ENCODE peak calls at places on chromosomes 3 and 15, in four cellular contexts. D is heart left ventricle; E is thoracic aorta; S is CD8-positive, alpha-beta memory T cell. Z is an unnamed sample.
A peak's percentile ranks its signal among the peaks of the same experiment; 100 is the strongest.

GRCh38 chr3:127254730-127255129 is 33.1 kb downstream of the PRR20G start:
- DNase-seq in S (no peak), D (no peak), E (no peak), Z (peak; percentile 85)

GRCh38 chr3:122233109-122233952 is 49.9 kb downstream of the CASR start:
- DNase-seq in E (no peak), S (no peak), D (peak; percentile 13), Z (no peak)

GRCh38 chr3:124221286-124221821 is 229.4 kb upstream of the ROPN1 start:
- DNase-seq in E (no peak), D (no peak), S (no peak), Z (peak; percentile 70)

GRCh38 chr3:25173610-25174009 is 254.5 kb upstream of the RARB start:
- DNase-seq in E (no peak), D (no peak), S (no peak), Z (no peak)

GRCh38 chr3:159824341-159824740 is 164.3 kb upstream of the IL12A start:
- DNase-seq in S (no peak), D (no peak), E (no peak), Z (no peak)

GRCh38 chr3:177410734-177411133 is 213.5 kb upstream of the TBL1XR1 start:
- DNase-seq in E (no peak), S (no peak), D (no peak), Z (no peak)

GRCh38 chr3:62538706-62539356 is 165.5 kb upstream of the FEZF2 start:
- DNase-seq in D (no peak), S (no peak), E (no peak), Z (peak; percentile 24)

GRCh38 chr15:33154366-33155166 is 39.9 kb downstream of the FMN1 start:
- DNase-seq in S (no peak), E (no peak), D (peak; percentile 27), Z (no peak)

GRCh38 chr3:193805448-193805847 is 212.4 kb downstream of the OPA1 start:
- DNase-seq in S (no peak), E (no peak), D (peak; percentile 87), Z (no peak)

DNA sequence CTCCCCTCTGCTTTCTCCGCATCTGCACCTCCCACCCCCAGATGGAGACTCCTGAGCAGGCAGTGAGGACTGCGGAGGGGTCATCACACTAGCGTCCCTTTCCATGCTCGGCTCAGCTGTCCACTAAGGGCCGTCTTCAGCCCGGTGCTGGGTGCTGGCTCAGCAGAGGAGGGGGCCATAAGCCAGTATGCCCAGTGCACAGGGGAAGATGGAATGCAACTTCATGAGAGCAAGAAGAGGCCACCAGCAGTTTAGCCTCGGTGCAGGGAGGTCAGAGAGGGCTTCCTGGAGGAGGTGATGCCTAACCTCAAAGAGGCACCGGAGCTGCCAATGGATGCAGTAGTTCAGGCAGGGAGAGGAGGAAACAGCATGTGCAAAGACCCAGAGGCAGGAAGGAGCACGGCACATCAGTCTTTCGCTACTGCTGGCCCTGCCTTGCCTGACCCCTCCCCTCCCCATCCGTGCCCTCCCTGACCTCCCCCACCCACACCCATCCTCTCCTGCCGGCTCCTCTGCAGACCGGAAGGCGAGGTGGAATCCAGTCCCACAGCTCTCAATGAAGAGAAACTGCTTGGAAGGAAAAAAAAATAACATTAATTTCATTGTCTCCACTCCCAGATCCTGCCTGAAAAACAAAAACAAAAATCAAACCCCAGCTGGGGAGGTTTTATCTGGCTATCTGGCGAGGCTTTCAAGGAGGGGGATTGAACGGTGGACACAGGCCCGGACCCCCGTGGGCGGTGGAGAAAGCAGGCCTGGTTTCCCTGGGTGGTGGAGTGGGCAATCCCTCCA is 15.3 kb upstream of the PLXND1 start:
- DNase-seq in E (no peak), D (peak; percentile 72), S (no peak), Z (no peak)
- H3K27ac ChIP-seq in E (peak overlapping the region; percentile 98), D (peak overlapping the region; percentile 96), S (no peak overlapping the region), Z (peak overlapping the region; percentile 91)

DNA sequence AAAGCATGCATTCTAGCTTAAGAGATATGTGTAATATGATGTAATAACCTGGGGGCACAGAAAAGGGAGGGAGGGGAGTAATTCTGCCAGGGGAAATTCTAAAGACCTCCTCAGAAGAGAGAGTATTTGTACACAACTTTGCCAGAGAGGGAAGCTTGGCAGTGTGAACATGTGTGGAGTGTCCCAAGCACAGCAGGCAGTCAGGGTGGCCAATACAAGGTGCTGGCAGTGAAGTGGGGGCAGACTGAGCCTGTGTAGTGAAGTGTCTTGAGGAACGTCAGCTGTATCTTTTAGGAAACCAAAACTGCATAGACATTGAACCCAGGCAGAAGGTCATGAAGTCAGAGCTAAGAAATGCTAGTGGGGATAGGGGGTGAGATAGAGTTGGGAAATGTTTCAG is 29.7 kb upstream of the TMEM42 start:
- DNase-seq in E (no peak), S (no peak), D (no peak), Z (no peak)
- H3K36me3 ChIP-seq in E (no peaks in the 10 kb centered on the region), S (no peaks in the 10 kb centered on the region), D (no peaks in the 10 kb centered on the region), Z (no peaks in the 10 kb centered on the region)

DNA sequence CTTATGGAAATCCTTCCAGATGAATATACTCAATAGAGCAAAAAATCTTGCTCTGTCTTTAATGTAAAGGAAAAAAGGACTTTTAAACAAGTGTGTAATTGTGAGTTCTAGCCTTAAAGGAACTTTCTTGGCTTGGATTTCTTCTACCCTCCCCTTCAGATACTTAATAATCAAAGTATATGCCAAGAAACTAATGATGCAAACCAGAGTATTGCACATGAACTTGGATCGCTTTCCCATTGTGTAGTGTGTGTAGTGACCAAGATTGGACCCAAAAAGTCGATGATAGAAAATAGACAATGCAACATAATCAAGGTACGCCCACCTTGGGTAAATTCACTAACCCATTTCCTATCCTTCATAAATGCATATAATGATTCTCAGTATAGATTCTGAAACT is 123.9 kb downstream of the TIGIT start:
- DNase-seq in E (no peak), S (no peak), D (no peak), Z (no peak)
- H3K27ac ChIP-seq in E (no peak overlapping the region), S (no peak overlapping the region), D (peak overlapping the region; percentile 17), Z (peak overlapping the region; percentile 55)

GRCh38 chr15:37084602-37085001 is 15.7 kb downstream of the MEIS2 start:
- DNase-seq in E (no peak), D (no peak), S (no peak), Z (no peak)

GRCh38 chr15:37088436-37088835 is 11.9 kb downstream of the MEIS2 start:
- DNase-seq in D (no peak), E (no peak), S (no peak), Z (no peak)

GRCh38 chr15:37086120-37086519 is 14.2 kb downstream of the MEIS2 start:
- DNase-seq in S (no peak), E (no peak), D (no peak), Z (no peak)

GRCh38 chr15:37087050-37087691 is 13.2 kb downstream of the MEIS2 start:
- DNase-seq in S (no peak), D (no peak), E (no peak), Z (no peak)

DNA sequence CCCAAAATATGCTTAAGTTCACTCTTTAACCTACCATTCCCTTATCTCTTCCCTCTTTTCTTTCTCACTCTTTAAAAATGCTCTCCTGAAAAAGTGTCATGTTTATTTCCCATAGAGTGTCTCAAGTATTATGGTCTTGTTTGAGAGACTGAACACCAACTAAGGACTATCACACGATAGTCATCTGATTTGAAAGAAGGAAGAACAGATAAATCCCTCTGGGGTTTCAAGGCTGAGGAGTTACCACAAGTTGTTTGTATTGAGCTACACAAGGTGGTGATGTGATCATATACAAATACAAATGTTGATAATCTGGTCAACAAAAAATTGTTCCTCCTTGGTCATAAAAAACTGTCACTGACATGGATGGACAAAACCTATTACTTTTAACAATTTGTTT is 13.8 kb downstream of the MEIS2 start:
- DNase-seq in S (no peak), E (no peak), D (no peak), Z (no peak)
- H3K36me3 ChIP-seq in S (no peaks in the 10 kb centered on the region), E (peaks cover 8% of the 10 kb centered on the region), D (peaks cover 72% of the 10 kb centered on the region), Z (peaks cover 16% of the 10 kb centered on the region)

GRCh38 chr15:77633913-77634265 is 1.2 kb upstream of the LINGO1 start:
- DNase-seq in D (no peak), E (no peak), S (no peak), Z (no peak)
- H3K27ac ChIP-seq in D (no peak overlapping the region), E (no peak overlapping the region), S (no peak overlapping the region), Z (no peak overlapping the region)

DNA sequence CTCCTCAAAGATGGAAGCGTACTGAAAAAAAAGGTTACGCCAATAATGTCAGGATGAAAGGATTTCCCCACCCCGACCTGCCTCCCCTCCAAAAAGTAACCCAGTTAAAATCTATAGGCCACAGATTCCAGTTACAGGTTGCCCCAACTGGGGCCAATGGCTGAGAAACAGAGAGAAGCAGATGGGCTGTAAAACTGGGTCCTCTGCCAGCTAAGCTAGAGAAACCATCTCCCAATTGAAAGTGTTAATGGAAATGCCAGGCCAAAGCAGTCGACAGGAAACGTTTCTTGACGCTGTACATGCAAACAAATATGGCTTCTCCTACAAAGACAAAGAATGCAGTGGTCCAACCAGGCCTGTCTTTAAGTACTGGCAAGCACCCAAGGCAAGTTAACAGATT is 71.3 kb downstream of the MAGI1 start:
- DNase-seq in E (no peak), D (no peak), S (no peak), Z (no peak)
- H3K36me3 ChIP-seq in E (no peaks in the 10 kb centered on the region), D (no peaks in the 10 kb centered on the region), S (no peaks in the 10 kb centered on the region), Z (no peaks in the 10 kb centered on the region)

GRCh38 chr15:99985878-99986277 is 252.6 kb upstream of the LYSMD4 start:
- DNase-seq in S (no peak), D (no peak), E (no peak), Z (no peak)
- H3K27ac ChIP-seq in S (no peak overlapping the region), D (no peak overlapping the region), E (no peak overlapping the region), Z (no peak overlapping the region)

DNA sequence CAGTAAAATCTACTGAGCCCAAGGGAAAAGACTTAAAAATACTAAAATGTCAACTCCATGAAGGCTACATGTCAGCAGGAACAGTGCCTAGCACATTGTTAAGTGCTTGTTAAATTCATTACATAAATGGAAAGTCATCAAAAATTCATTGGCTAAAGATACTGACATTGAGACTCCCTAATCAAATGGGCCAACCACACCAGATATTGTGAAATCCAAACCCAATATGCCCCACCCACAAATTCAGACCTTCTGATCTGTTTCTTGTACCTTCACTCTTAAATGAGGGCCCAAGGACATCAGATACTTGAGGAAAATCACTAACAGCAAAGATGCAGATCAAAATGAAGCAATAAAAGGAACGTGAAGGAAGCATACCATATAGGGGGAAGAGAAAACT is 20.7 kb downstream of the MRPS22 start:
- DNase-seq in E (no peak), S (no peak), D (no peak), Z (no peak)
- H3K36me3 ChIP-seq in E (peaks cover 72% of the 10 kb centered on the region), S (peaks cover 74% of the 10 kb centered on the region), D (peaks cover 100% of the 10 kb centered on the region), Z (peaks cover 98% of the 10 kb centered on the region)

DNA sequence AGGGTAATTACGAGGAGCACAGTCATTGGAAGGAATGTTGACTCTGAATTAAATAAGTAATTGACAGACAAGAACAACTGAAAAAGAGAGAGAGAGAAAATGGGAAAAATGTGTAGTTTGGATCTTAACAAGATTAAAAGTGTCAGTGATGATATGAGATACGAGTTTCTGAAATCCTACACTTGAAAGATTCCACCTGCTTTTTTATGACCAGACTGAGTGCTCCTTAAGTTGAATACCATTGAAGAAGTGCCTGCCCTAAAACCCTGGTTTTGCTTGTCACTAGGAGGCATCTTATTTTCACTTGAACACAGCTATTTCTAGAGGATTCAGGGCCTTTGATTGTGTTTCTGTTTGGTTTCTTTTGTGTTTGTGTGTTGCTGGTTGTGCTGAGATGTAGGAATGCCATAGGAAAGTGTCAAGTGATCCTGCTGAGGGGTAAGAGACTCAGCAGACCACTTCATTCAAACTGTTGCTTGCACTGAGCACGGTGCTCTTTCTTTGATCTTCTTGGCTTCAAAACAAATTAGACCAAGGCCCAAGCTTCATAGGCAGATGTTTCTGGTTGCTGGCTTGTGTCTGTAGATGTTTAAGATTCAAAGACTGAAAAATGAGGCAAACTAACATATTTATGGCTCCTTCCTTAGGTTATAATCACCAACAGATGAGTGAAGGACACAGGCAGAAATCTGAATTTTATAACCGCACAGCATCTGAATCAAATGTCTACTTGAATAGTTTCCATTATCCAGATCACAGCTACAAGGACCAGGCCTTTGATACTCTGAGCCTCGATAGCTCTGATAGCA is 17.2 kb upstream of the ABHD10 start:
- DNase-seq in D (no peak), S (no peak), E (no peak), Z (no peak)
- H3K27ac ChIP-seq in D (no peak overlapping the region), S (no peak overlapping the region), E (no peak overlapping the region), Z (no peak overlapping the region)

Z was measured in esophagus muscularis mucosa.